ENCODE peak calls at places on chromosomes 11 and 22, in nine cellular contexts. Q is memory B cell, M is NCI-H1092, P is SW 1271, R is NCI-H1417, A is fibroblast of lung, E is lung, V is transverse colon, L is D341Med. Z is an unnamed sample.

GRCh38 chr11:4203603-4204360 is 109.2 kb downstream of the RRM1 start:
- DNase-seq in L (no peak), E (no peak), P (no peak), A (no peak), M (no peak), R (no peak), V (no peak), Q (no peak), Z (no peak)

GRCh38 chr11:1308745-1309497 is 511 bp downstream of the TOLLIP start:
- DNase-seq in P (no peak), V (no peak), A (peak), M (no peak), L (no peak), E (no peak), R (no peak), Q (no peak), Z (no peak)

GRCh38 chr11:66607126-66607834 is 9.2 kb upstream of the RBM14 start:
- DNase-seq in V (peak), A (peak), L (no peak), R (no peak), P (no peak), Q (no peak), M (no peak), E (peak), Z (no peak)

GRCh38 chr11:66710384-66710930 is 18.6 kb downstream of the SPTBN2 start:
- DNase-seq in E (no peak), R (no peak), A (no peak), V (no peak), M (no peak), L (no peak), Q (no peak), P (no peak), Z (no peak)

GRCh38 chr11:97740783-97741151 is 1280.0 kb upstream of the CNTN5 start:
- DNase-seq in M (no peak), A (no peak), L (no peak), R (no peak), P (no peak), Q (no peak), E (no peak), V (no peak), Z (no peak)

GRCh38 chr11:124179311-124179710 is 3.8 kb upstream of the OR10D3 start:
- DNase-seq in M (no peak), P (no peak), R (no peak), A (peak), L (no peak), Q (no peak), V (no peak), E (no peak), Z (no peak)

GRCh38 chr11:94132152-94132558 is 3.5 kb downstream of the PANX1 start:
- DNase-seq in M (no peak), L (no peak), A (peak), R (no peak), P (no peak), E (no peak), Q (no peak), V (peak), Z (no peak)

GRCh38 chr11:64875369-64876225 is 2.8 kb downstream of the EHD1 start:
- DNase-seq in Q (no peak), E (no peak), A (no peak), M (no peak), P (no peak), L (no peak), V (no peak), R (no peak), Z (no peak)

GRCh38 chr22:22943521-22944267 is 56.1 kb downstream of the IGLL5 start:
- DNase-seq in R (no peak), E (no peak), A (no peak), L (no peak), M (no peak), P (no peak), Q (no peak), V (peak), Z (no peak)

GRCh38 chr22:23820748-23821211 is 18.0 kb downstream of the DERL3 start:
- DNase-seq in E (no peak), M (no peak), P (no peak), A (no peak), R (peak), V (no peak), L (no peak), Q (no peak), Z (no peak)

GRCh38 chr11:33624082-33624481 is 76.5 kb downstream of the C11orf91 start:
- DNase-seq in V (no peak), E (no peak), L (no peak), R (peak), P (no peak), A (peak), M (no peak), Q (no peak), Z (no peak)

GRCh38 chr11:11552688-11553087 is 69.1 kb downstream of the GALNT18 start:
- DNase-seq in L (no peak), E (peak), R (no peak), V (peak), M (no peak), Q (no peak), P (no peak), A (no peak), Z (no peak)

GRCh38 chr22:30073743-30074142 is 6.5 kb upstream of the HORMAD2 start:
- DNase-seq in P (no peak), Q (no peak), M (no peak), R (no peak), A (no peak), V (no peak), L (no peak), E (no peak), Z (no peak)

GRCh38 chr11:74468058-74468457 is 709 bp upstream of the KCNE3 start:
- DNase-seq in A (no peak), P (no peak), Q (no peak), V (no peak), M (no peak), L (no peak), R (no peak), E (no peak), Z (no peak)

GRCh38 chr22:35648066-35649025 is at the start of gene APOL6:
- DNase-seq in M (no peak), E (peak), A (peak), P (no peak), R (no peak), L (no peak), V (peak), Q (peak), Z (no peak)

GRCh38 chr11:18012314-18012905 is 437 bp downstream of the SERGEF start:
- DNase-seq in Q (peak), M (peak), L (no peak), R (peak), A (peak), V (peak), E (peak), P (no peak), Z (no peak)

GRCh38 chr11:19370100-19370861 is 129.5 kb upstream of the E2F8 start:
- DNase-seq in P (no peak), E (peak), Q (no peak), R (no peak), M (no peak), V (no peak), L (no peak), A (peak), Z (no peak)

Z was measured in HCT116.